ENCODE peak calls at places on chromosomes 16 and 17, in five cellular contexts. D is activated naive CD4-positive, alpha-beta T cell treated with anti-CD3 and anti-CD28 coated beads for 36 hours; K is GM13976; N is NCI-H2171; T is gastrocnemius medialis. Q is an unnamed sample.

GRCh38 chr16:31527617-31528287 is at the start of gene AHSP:
- DNase-seq in D (peak; percentile 63), K (no peak), N (no peak), T (no peak), Q (no peak)

GRCh38 chr16:1371054-1371978 is 19.6 kb downstream of the GNPTG start:
- DNase-seq in D (no peak), K (no peak), N (no peak), T (no peak), Q (no peak)

GRCh38 chr16:54424043-54424451 is 137.5 kb upstream of the IRX3 start:
- DNase-seq in D (no peak), K (no peak), N (no peak), T (no peak), Q (no peak)

GRCh38 chr16:19088341-19088916 is 21.0 kb downstream of the COQ7 start:
- DNase-seq in D (no peak), K (no peak), N (no peak), T (no peak), Q (no peak)

GRCh38 chr17:80461527-80462166 is 14.8 kb downstream of the NPTX1 start:
- DNase-seq in D (no peak), K (no peak), N (no peak), T (no peak), Q (no peak)

GRCh38 chr17:34474706-34475105 is 104.7 kb upstream of the TMEM132E start:
- DNase-seq in D (no peak), K (no peak), N (no peak), T (no peak), Q (no peak)

GRCh38 chr16:3067929-3068288 is 2.5 kb downstream of the IL32 start:
- DNase-seq in D (no peak), K (no peak), N (no peak), T (no peak), Q (no peak)

GRCh38 chr17:60463157-60463820 is 41.0 kb downstream of the CHCT1 start:
- DNase-seq in D (no peak), K (no peak), N (no peak), T (no peak), Q (peak; percentile 40)

GRCh38 chr16:35754391-35755369 is 2295.3 kb downstream of the TP53TG3F start:
- DNase-seq in D (no peak), K (no peak), N (no peak), T (no peak), Q (no peak)

GRCh38 chr17:29237476-29238132 is 9.1 kb upstream of the CRYBA1 start:
- DNase-seq in D (no peak), K (no peak), N (no peak), T (no peak), Q (no peak)

GRCh38 chr16:53052519-53053501 is at the start of gene CHD9NB:
- DNase-seq in D (peak; percentile 50), K (peak; percentile 45), N (no peak), T (no peak), Q (peak; percentile 75)

GRCh38 chr17:31389673-31390381 is 1.6 kb upstream of the RAB11FIP4 start:
- DNase-seq in D (no peak), K (no peak), N (no peak), T (no peak), Q (no peak)